ENCODE peak calls at places on chromosome 1, in four cellular contexts. One of them, this sample, is unnamed.

GRCh38 chr1:244370060-244370637 is 81.6 kb downstream of the ADSS2 start:
- DNase-seq in dorsolateral prefrontal cortex: no peak
- DNase-seq in tibial nerve: no peak
- DNase-seq in ascending aorta: no peak
- DNase-seq in this sample: no peak

GRCh38 chr1:22530701-22531100 is 32.6 kb upstream of the EPHA8 start:
- DNase-seq in dorsolateral prefrontal cortex: no peak
- DNase-seq in tibial nerve: no peak
- DNase-seq in ascending aorta: no peak
- DNase-seq in this sample: no peak

GRCh38 chr1:98468111-98468717 is 193.3 kb upstream of the SNX7 start:
- DNase-seq in dorsolateral prefrontal cortex: no peak
- DNase-seq in tibial nerve: no peak
- DNase-seq in ascending aorta: no peak
- DNase-seq in this sample: peak; percentile 31

GRCh38 chr1:26694185-26694572 is 1.6 kb upstream of the ARID1A start:
- DNase-seq in dorsolateral prefrontal cortex: no peak
- DNase-seq in tibial nerve: no peak
- DNase-seq in ascending aorta: no peak
- DNase-seq in this sample: no peak

GRCh38 chr1:115883240-115883639 is 42.3 kb upstream of the NHLH2 start:
- DNase-seq in dorsolateral prefrontal cortex: no peak
- DNase-seq in tibial nerve: no peak
- DNase-seq in ascending aorta: no peak
- DNase-seq in this sample: no peak

GRCh38 chr1:151888972-151889570 is 20.2 kb downstream of the THEM4 start:
- DNase-seq in dorsolateral prefrontal cortex: no peak
- DNase-seq in tibial nerve: no peak
- DNase-seq in ascending aorta: no peak
- DNase-seq in this sample: no peak

GRCh38 chr1:34670982-34671381 is 83.9 kb upstream of the GJB5 start:
- DNase-seq in dorsolateral prefrontal cortex: no peak
- DNase-seq in tibial nerve: no peak
- DNase-seq in ascending aorta: no peak
- DNase-seq in this sample: no peak

GRCh38 chr1:184272178-184272866 is 114.5 kb upstream of the C1orf21 start:
- DNase-seq in dorsolateral prefrontal cortex: no peak
- DNase-seq in tibial nerve: no peak
- DNase-seq in ascending aorta: no peak
- DNase-seq in this sample: no peak

GRCh38 chr1:209500993-209501392 is 82.5 kb upstream of the CAMK1G start:
- DNase-seq in dorsolateral prefrontal cortex: no peak
- DNase-seq in tibial nerve: no peak
- DNase-seq in ascending aorta: no peak
- DNase-seq in this sample: no peak

GRCh38 chr1:12464627-12465056 is 153.4 kb downstream of the DHRS3 start:
- DNase-seq in dorsolateral prefrontal cortex: no peak
- DNase-seq in tibial nerve: no peak
- DNase-seq in ascending aorta: no peak
- DNase-seq in this sample: peak; percentile 90

GRCh38 chr1:5578690-5579089 is 413.5 kb downstream of the NPHP4 start:
- DNase-seq in dorsolateral prefrontal cortex: no peak
- DNase-seq in tibial nerve: no peak
- DNase-seq in ascending aorta: no peak
- DNase-seq in this sample: no peak

GRCh38 chr1:2320001-2320400 is 71.4 kb downstream of the MORN1 start:
- DNase-seq in dorsolateral prefrontal cortex: no peak
- DNase-seq in tibial nerve: no peak
- DNase-seq in ascending aorta: no peak
- DNase-seq in this sample: no peak

GRCh38 chr1:221987860-221988520 is 246.1 kb upstream of the DUSP10 start:
- DNase-seq in dorsolateral prefrontal cortex: no peak
- DNase-seq in tibial nerve: no peak
- DNase-seq in ascending aorta: no peak
- DNase-seq in this sample: no peak

GRCh38 chr1:204113900-204114299 is 37.9 kb downstream of the ETNK2 start:
- DNase-seq in dorsolateral prefrontal cortex: no peak
- DNase-seq in tibial nerve: no peak
- DNase-seq in ascending aorta: no peak
- DNase-seq in this sample: no peak

GRCh38 chr1:204110894-204111633 is 38.1 kb downstream of the SOX13 start:
- DNase-seq in dorsolateral prefrontal cortex: no peak
- DNase-seq in tibial nerve: no peak
- DNase-seq in ascending aorta: no peak
- DNase-seq in this sample: no peak

GRCh38 chr1:204115128-204115527 is 36.7 kb downstream of the ETNK2 start:
- DNase-seq in dorsolateral prefrontal cortex: no peak
- DNase-seq in tibial nerve: no peak
- DNase-seq in ascending aorta: no peak
- DNase-seq in this sample: no peak

GRCh38 chr1:204114606-204115005 is 37.2 kb downstream of the ETNK2 start:
- DNase-seq in dorsolateral prefrontal cortex: no peak
- DNase-seq in tibial nerve: no peak
- DNase-seq in ascending aorta: no peak
- DNase-seq in this sample: no peak

GRCh38 chr1:204112876-204113730 is 38.7 kb downstream of the ETNK2 start:
- DNase-seq in dorsolateral prefrontal cortex: no peak
- DNase-seq in tibial nerve: no peak
- DNase-seq in ascending aorta: no peak
- DNase-seq in this sample: no peak
- TF ChIP-seq CTCF in dorsolateral prefrontal cortex: no peak
- TF ChIP-seq CTCF in tibial nerve: no peak
- TF ChIP-seq CTCF in ascending aorta: no peak
- TF ChIP-seq CTCF in this sample: no peak

GRCh38 chr1:113142791-113143190 is 69.8 kb downstream of the LRIG2 start:
- DNase-seq in dorsolateral prefrontal cortex: no peak
- DNase-seq in tibial nerve: no peak
- DNase-seq in ascending aorta: no peak
- DNase-seq in this sample: no peak

GRCh38 chr1:113141650-113142473 is 68.9 kb downstream of the LRIG2 start:
- DNase-seq in dorsolateral prefrontal cortex: no peak
- DNase-seq in tibial nerve: no peak
- DNase-seq in ascending aorta: no peak
- DNase-seq in this sample: no peak

GRCh38 chr1:113137563-113137962 is 64.6 kb downstream of the LRIG2 start:
- DNase-seq in dorsolateral prefrontal cortex: no peak
- DNase-seq in tibial nerve: no peak
- DNase-seq in ascending aorta: no peak
- DNase-seq in this sample: no peak

GRCh38 chr1:113138778-113139177 is 65.8 kb downstream of the LRIG2 start:
- DNase-seq in dorsolateral prefrontal cortex: no peak
- DNase-seq in tibial nerve: no peak
- DNase-seq in ascending aorta: no peak
- DNase-seq in this sample: no peak

GRCh38 chr1:113140588-113141446 is 67.8 kb downstream of the LRIG2 start:
- DNase-seq in dorsolateral prefrontal cortex: no peak
- DNase-seq in tibial nerve: peak; percentile 45
- DNase-seq in ascending aorta: no peak
- DNase-seq in this sample: no peak
- H3K4me3 ChIP-seq in dorsolateral prefrontal cortex: peak overlapping the region; percentile 21
- H3K4me3 ChIP-seq in tibial nerve: no peak overlapping the region
- H3K4me3 ChIP-seq in ascending aorta: no peak overlapping the region
- H3K4me3 ChIP-seq in this sample: no peak overlapping the region

DNA sequence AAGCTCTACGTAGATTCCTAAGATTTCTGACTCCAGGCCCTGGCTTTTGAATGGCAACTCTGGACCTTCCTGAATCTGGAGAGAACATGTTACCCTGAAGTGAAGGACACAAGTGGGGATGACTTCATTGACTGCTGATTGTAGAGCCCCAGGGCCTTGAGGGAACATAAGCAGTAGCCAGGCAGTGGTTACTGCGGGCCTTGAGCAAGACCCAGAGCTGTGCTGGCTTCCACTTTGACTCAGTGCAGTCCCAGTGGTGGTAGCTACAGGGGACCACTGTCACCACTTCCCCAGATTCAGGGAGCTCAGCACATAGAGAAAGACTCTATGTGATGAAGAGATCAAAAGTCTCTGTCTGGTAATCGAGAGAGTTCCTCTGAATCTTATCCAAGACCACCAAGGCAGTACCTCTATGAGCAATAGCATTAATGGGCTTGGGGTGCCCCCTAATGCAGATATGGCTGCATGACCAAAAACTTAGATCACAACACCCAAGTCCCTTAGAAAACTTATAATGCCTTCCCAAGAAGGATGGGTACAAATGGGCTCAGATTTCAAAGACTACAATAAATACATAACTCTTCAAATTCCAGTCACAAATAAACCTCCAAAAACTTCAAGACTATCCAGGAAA is 1278.3 kb downstream of the AMY1C start:
- DNase-seq in dorsolateral prefrontal cortex: no peak
- DNase-seq in tibial nerve: no peak
- DNase-seq in ascending aorta: no peak
- DNase-seq in this sample: no peak
- TF ChIP-seq CTCF in dorsolateral prefrontal cortex: no peak
- TF ChIP-seq CTCF in tibial nerve: no peak
- TF ChIP-seq CTCF in ascending aorta: no peak
- TF ChIP-seq CTCF in this sample: no peak

GRCh38 chr1:204846546-204846945 is 24.1 kb upstream of the NFASC start:
- DNase-seq in dorsolateral prefrontal cortex: peak; percentile 94
- DNase-seq in tibial nerve: no peak
- DNase-seq in ascending aorta: no peak
- DNase-seq in this sample: no peak
- H3K4me3 ChIP-seq in dorsolateral prefrontal cortex: no peak overlapping the region
- H3K4me3 ChIP-seq in tibial nerve: no peak overlapping the region
- H3K4me3 ChIP-seq in ascending aorta: no peak overlapping the region
- H3K4me3 ChIP-seq in this sample: no peak overlapping the region

GRCh38 chr1:7294636-7295035 is 476.5 kb upstream of the VAMP3 start:
- DNase-seq in dorsolateral prefrontal cortex: no peak
- DNase-seq in tibial nerve: no peak
- DNase-seq in ascending aorta: no peak
- DNase-seq in this sample: no peak
- TF ChIP-seq CTCF in dorsolateral prefrontal cortex: no peak
- TF ChIP-seq CTCF in tibial nerve: no peak
- TF ChIP-seq CTCF in ascending aorta: no peak
- TF ChIP-seq CTCF in this sample: no peak